ENCODE peak calls at places on chromosomes 12 and 14, in six cellular contexts. One of them, this sample, is unnamed. For H3K27me3, the result is how much of the 10 kb centered on the place peaks cover.

GRCh38 chr14:97380539-97380941 is 583.4 kb downstream of the VRK1 start:
- DNase-seq in MM.1S: no peak
- DNase-seq in HCT116: peak
- DNase-seq in pancreas: no peak
- DNase-seq in breast epithelium: no peak
- DNase-seq in psoas muscle: no peak
- DNase-seq in this sample: peak

GRCh38 chr12:63294327-63294632 is 143.3 kb upstream of the AVPR1A start:
- DNase-seq in MM.1S: no peak
- DNase-seq in HCT116: peak
- DNase-seq in pancreas: no peak
- DNase-seq in breast epithelium: no peak
- DNase-seq in psoas muscle: no peak
- DNase-seq in this sample: peak

GRCh38 chr14:100824156-100824555 is 1.8 kb upstream of the MEG3 start:
- DNase-seq in MM.1S: no peak
- DNase-seq in HCT116: no peak
- DNase-seq in pancreas: no peak
- DNase-seq in breast epithelium: no peak
- DNase-seq in psoas muscle: peak
- DNase-seq in this sample: no peak

GRCh38 chr12:27824126-27824842 is 44.2 kb upstream of the MANSC4 start:
- DNase-seq in MM.1S: peak
- DNase-seq in HCT116: no peak
- DNase-seq in pancreas: no peak
- DNase-seq in breast epithelium: no peak
- DNase-seq in psoas muscle: no peak
- DNase-seq in this sample: no peak

GRCh38 chr12:75345531-75345930 is 11.1 kb downstream of the GLIPR1L1 start:
- DNase-seq in MM.1S: no peak
- DNase-seq in HCT116: peak
- DNase-seq in pancreas: no peak
- DNase-seq in breast epithelium: no peak
- DNase-seq in psoas muscle: no peak
- DNase-seq in this sample: peak

GRCh38 chr14:64082837-64083236 is 211.3 kb downstream of the ESR2 start:
- DNase-seq in MM.1S: no peak
- DNase-seq in HCT116: no peak
- DNase-seq in pancreas: no peak
- DNase-seq in breast epithelium: no peak
- DNase-seq in psoas muscle: no peak
- DNase-seq in this sample: peak

GRCh38 chr12:1357171-1357570 is 237.2 kb downstream of the FBXL14 start:
- DNase-seq in MM.1S: no peak
- DNase-seq in HCT116: no peak
- DNase-seq in pancreas: no peak
- DNase-seq in breast epithelium: no peak
- DNase-seq in psoas muscle: no peak
- DNase-seq in this sample: no peak

GRCh38 chr12:103851127-103851526 is 10.1 kb upstream of the NT5DC3 start:
- DNase-seq in MM.1S: no peak
- DNase-seq in HCT116: no peak
- DNase-seq in pancreas: no peak
- DNase-seq in breast epithelium: no peak
- DNase-seq in psoas muscle: no peak
- DNase-seq in this sample: no peak

GRCh38 chr12:107558141-107558815 is 127.3 kb upstream of the PWP1 start:
- DNase-seq in MM.1S: no peak
- DNase-seq in HCT116: no peak
- DNase-seq in pancreas: no peak
- DNase-seq in breast epithelium: no peak
- DNase-seq in psoas muscle: no peak
- DNase-seq in this sample: no peak

GRCh38 chr12:24911284-24911791 is 37.6 kb downstream of the BCAT1 start:
- DNase-seq in MM.1S: no peak
- DNase-seq in HCT116: no peak
- DNase-seq in pancreas: no peak
- DNase-seq in breast epithelium: no peak
- DNase-seq in psoas muscle: no peak
- DNase-seq in this sample: no peak

GRCh38 chr12:98464155-98464554 is 51.2 kb upstream of the TMPO start:
- DNase-seq in MM.1S: no peak
- DNase-seq in HCT116: no peak
- DNase-seq in pancreas: no peak
- DNase-seq in breast epithelium: no peak
- DNase-seq in psoas muscle: no peak
- DNase-seq in this sample: peak

GRCh38 chr12:1797011-1797901 is 23.1 kb upstream of the LRTM2 start:
- DNase-seq in MM.1S: peak
- DNase-seq in HCT116: no peak
- DNase-seq in pancreas: peak
- DNase-seq in breast epithelium: no peak
- DNase-seq in psoas muscle: peak
- DNase-seq in this sample: no peak

GRCh38 chr14:64253672-64254071 is 40.5 kb downstream of the ESR2 start:
- DNase-seq in MM.1S: no peak
- DNase-seq in HCT116: no peak
- DNase-seq in pancreas: no peak
- DNase-seq in breast epithelium: no peak
- DNase-seq in psoas muscle: no peak
- DNase-seq in this sample: peak

GRCh38 chr12:80498059-80498728 is 54.2 kb downstream of the PTPRQ start:
- DNase-seq in MM.1S: peak
- DNase-seq in HCT116: no peak
- DNase-seq in pancreas: no peak
- DNase-seq in breast epithelium: no peak
- DNase-seq in psoas muscle: no peak
- DNase-seq in this sample: no peak

GRCh38 chr12:49219417-49220026 is 30.6 kb upstream of the TUBA1A start:
- DNase-seq in MM.1S: no peak
- DNase-seq in HCT116: no peak
- DNase-seq in pancreas: no peak
- DNase-seq in breast epithelium: no peak
- DNase-seq in psoas muscle: no peak
- DNase-seq in this sample: no peak

GRCh38 chr12:80837342-80837978 is 100.3 kb downstream of the LIN7A start:
- DNase-seq in MM.1S: peak
- DNase-seq in HCT116: peak
- DNase-seq in pancreas: no peak
- DNase-seq in breast epithelium: no peak
- DNase-seq in psoas muscle: no peak
- DNase-seq in this sample: peak

GRCh38 chr12:118302053-118302452 is 70.7 kb downstream of the TAOK3 start:
- DNase-seq in MM.1S: no peak
- DNase-seq in HCT116: no peak
- DNase-seq in pancreas: no peak
- DNase-seq in breast epithelium: no peak
- DNase-seq in psoas muscle: no peak
- DNase-seq in this sample: peak

GRCh38 chr12:28172434-28173030 is 17.7 kb upstream of the CCDC91 start:
- DNase-seq in MM.1S: peak
- DNase-seq in HCT116: peak
- DNase-seq in pancreas: peak
- DNase-seq in breast epithelium: no peak
- DNase-seq in psoas muscle: no peak
- DNase-seq in this sample: peak

GRCh38 chr12:26113853-26114719 is 10.8 kb downstream of the BHLHE41 start:
- DNase-seq in MM.1S: peak
- DNase-seq in HCT116: peak
- DNase-seq in pancreas: peak
- DNase-seq in breast epithelium: peak
- DNase-seq in psoas muscle: peak
- DNase-seq in this sample: peak

GRCh38 chr12:62848418-62848817 is 86.5 kb downstream of the PPM1H start:
- DNase-seq in MM.1S: peak
- DNase-seq in HCT116: peak
- DNase-seq in pancreas: no peak
- DNase-seq in breast epithelium: no peak
- DNase-seq in psoas muscle: no peak
- DNase-seq in this sample: peak

GRCh38 chr14:54606178-54606577 is 39.2 kb downstream of the SAMD4A start:
- DNase-seq in MM.1S: no peak
- DNase-seq in HCT116: no peak
- DNase-seq in pancreas: no peak
- DNase-seq in breast epithelium: no peak
- DNase-seq in psoas muscle: peak
- DNase-seq in this sample: no peak

GRCh38 chr14:79837699-79838098 is 373.6 kb downstream of the DIO2 start:
- DNase-seq in MM.1S: no peak
- DNase-seq in HCT116: no peak
- DNase-seq in pancreas: no peak
- DNase-seq in breast epithelium: no peak
- DNase-seq in psoas muscle: no peak
- DNase-seq in this sample: no peak

GRCh38 chr14:100589760-100590469 is 2.7 kb upstream of the BEGAIN start:
- DNase-seq in MM.1S: no peak
- DNase-seq in HCT116: no peak
- DNase-seq in pancreas: no peak
- DNase-seq in breast epithelium: no peak
- DNase-seq in psoas muscle: peak
- DNase-seq in this sample: no peak

GRCh38 chr12:94795520-94795919 is 145.2 kb upstream of the TMCC3 start:
- DNase-seq in MM.1S: no peak
- DNase-seq in HCT116: peak
- DNase-seq in pancreas: no peak
- DNase-seq in breast epithelium: no peak
- DNase-seq in psoas muscle: peak
- DNase-seq in this sample: peak

GRCh38 chr12:132614861-132615578 is 3.6 kb upstream of the P2RX2 start:
- DNase-seq in MM.1S: peak
- DNase-seq in HCT116: peak
- DNase-seq in pancreas: peak
- DNase-seq in breast epithelium: peak
- DNase-seq in psoas muscle: peak
- DNase-seq in this sample: peak
- H3K27me3 ChIP-seq in MM.1S: under half
- H3K27me3 ChIP-seq in HCT116: under half
- H3K27me3 ChIP-seq in pancreas: under half
- H3K27me3 ChIP-seq in breast epithelium: under half
- H3K27me3 ChIP-seq in psoas muscle: under half
- H3K27me3 ChIP-seq in this sample: under half

GRCh38 chr12:116559330-116560080 is at the start of gene MAP1LC3B2:
- DNase-seq in MM.1S: peak
- DNase-seq in HCT116: peak
- DNase-seq in pancreas: peak
- DNase-seq in breast epithelium: peak
- DNase-seq in psoas muscle: peak
- DNase-seq in this sample: peak
- H3K4me3 ChIP-seq in MM.1S: peak
- H3K4me3 ChIP-seq in HCT116: peak
- H3K4me3 ChIP-seq in pancreas: no peak
- H3K4me3 ChIP-seq in breast epithelium: peak
- H3K4me3 ChIP-seq in psoas muscle: no peak
- H3K4me3 ChIP-seq in this sample: no peak

GRCh38 chr14:94517641-94518257 is 8.5 kb upstream of the SERPINA12 start:
- DNase-seq in MM.1S: no peak
- DNase-seq in HCT116: no peak
- DNase-seq in pancreas: no peak
- DNase-seq in breast epithelium: peak
- DNase-seq in psoas muscle: no peak
- DNase-seq in this sample: no peak
- H3K27me3 ChIP-seq in MM.1S: under half
- H3K27me3 ChIP-seq in HCT116: under half
- H3K27me3 ChIP-seq in pancreas: under half
- H3K27me3 ChIP-seq in breast epithelium: under half
- H3K27me3 ChIP-seq in psoas muscle: under half
- H3K27me3 ChIP-seq in this sample: under half

GRCh38 chr12:65595016-65595560 is 229.2 kb upstream of the HMGA2 start:
- DNase-seq in MM.1S: no peak
- DNase-seq in HCT116: no peak
- DNase-seq in pancreas: no peak
- DNase-seq in breast epithelium: no peak
- DNase-seq in psoas muscle: no peak
- DNase-seq in this sample: no peak
- H3K4me3 ChIP-seq in MM.1S: no peak
- H3K4me3 ChIP-seq in HCT116: no peak
- H3K4me3 ChIP-seq in pancreas: no peak
- H3K4me3 ChIP-seq in breast epithelium: no peak
- H3K4me3 ChIP-seq in psoas muscle: no peak
- H3K4me3 ChIP-seq in this sample: no peak

GRCh38 chr12:109737111-109737510 is 23.5 kb downstream of the FAM222A start:
- DNase-seq in MM.1S: no peak
- DNase-seq in HCT116: no peak
- DNase-seq in pancreas: peak
- DNase-seq in breast epithelium: no peak
- DNase-seq in psoas muscle: peak
- DNase-seq in this sample: no peak

GRCh38 chr12:109736552-109737108 is 23.0 kb downstream of the FAM222A start:
- DNase-seq in MM.1S: no peak
- DNase-seq in HCT116: no peak
- DNase-seq in pancreas: peak
- DNase-seq in breast epithelium: no peak
- DNase-seq in psoas muscle: peak
- DNase-seq in this sample: peak

GRCh38 chr12:109738878-109739665 is 25.4 kb downstream of the FAM222A start:
- DNase-seq in MM.1S: no peak
- DNase-seq in HCT116: no peak
- DNase-seq in pancreas: peak
- DNase-seq in breast epithelium: no peak
- DNase-seq in psoas muscle: peak
- DNase-seq in this sample: no peak

GRCh38 chr12:109738209-109738608 is 24.6 kb downstream of the FAM222A start:
- DNase-seq in MM.1S: no peak
- DNase-seq in HCT116: no peak
- DNase-seq in pancreas: peak
- DNase-seq in breast epithelium: no peak
- DNase-seq in psoas muscle: peak
- DNase-seq in this sample: no peak

DNA sequence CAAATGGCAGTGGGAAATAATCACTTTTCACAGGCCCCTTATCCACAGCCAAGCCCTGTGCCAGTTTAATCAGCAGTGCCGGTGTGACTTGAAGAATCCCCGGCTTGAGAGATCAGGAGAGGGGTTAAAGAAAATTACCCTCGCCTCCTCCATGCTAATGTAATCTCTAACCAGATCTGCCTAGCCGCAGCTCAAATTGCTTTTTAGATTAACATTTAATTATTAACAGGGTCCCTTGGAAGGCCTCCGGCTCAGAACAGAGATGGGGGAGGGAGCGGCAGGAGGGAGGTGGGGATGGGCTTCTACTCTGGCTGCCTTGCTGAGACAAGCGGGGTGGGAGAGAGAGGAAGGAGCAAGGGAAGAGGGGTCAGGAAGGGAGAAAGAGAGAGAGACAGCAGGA is 24.0 kb downstream of the FAM222A start:
- DNase-seq in MM.1S: no peak
- DNase-seq in HCT116: no peak
- DNase-seq in pancreas: peak
- DNase-seq in breast epithelium: no peak
- DNase-seq in psoas muscle: peak
- DNase-seq in this sample: no peak
- H3K27me3 ChIP-seq in MM.1S: under half
- H3K27me3 ChIP-seq in HCT116: under half
- H3K27me3 ChIP-seq in pancreas: under half
- H3K27me3 ChIP-seq in breast epithelium: under half
- H3K27me3 ChIP-seq in psoas muscle: under half
- H3K27me3 ChIP-seq in this sample: under half